ENCODE peak calls at places on chromosome 17, in ten cellular contexts. D is AG08395; N is activated T-helper 9 cell treated with anti-CD3 and anti-CD28 coated beads, Interleukin-2, amount 50 U/mL, for 16 hours; M is NCI-H2081 treated with DMSO at 0.1 percent for 48 hours; R is activated B cell treated with CpG ODN at 0.5 μM for 24 hours; J is cortex of kidney; O is gastrocnemius medialis; P is thoracic aorta; A is amniotic stem cell; I is Panc1. H is an unnamed sample.

GRCh38 chr17:45149669-45150603 is 1.7 kb downstream of the HEXIM1 start:
- DNase-seq in D (peak; percentile 23), N (no peak), M (no peak), R (no peak), J (no peak), O (peak; percentile 67), P (no peak), A (no peak), I (no peak), H (peak; percentile 28)

GRCh38 chr17:7313890-7314718 is 1.1 kb downstream of the GPS2 start:
- DNase-seq in D (no peak), N (no peak), M (no peak), R (no peak), J (no peak), O (no peak), P (no peak), A (no peak), I (no peak), H (no peak)

GRCh38 chr17:44312396-44313104 is 4.1 kb downstream of the RUNDC3A start:
- DNase-seq in D (no peak), N (no peak), M (no peak), R (no peak), J (no peak), O (no peak), P (no peak), A (no peak), I (no peak), H (no peak)

GRCh38 chr17:77708049-77708448 is 250.5 kb upstream of the TNRC6C start:
- DNase-seq in D (no peak), N (no peak), M (no peak), R (no peak), J (no peak), O (no peak), P (no peak), A (no peak), I (no peak), H (no peak)

GRCh38 chr17:66523378-66524174 is 221.2 kb downstream of the PRKCA start:
- DNase-seq in D (no peak), N (no peak), M (no peak), R (no peak), J (no peak), O (no peak), P (no peak), A (no peak), I (no peak), H (no peak)

GRCh38 chr17:59601130-59601529 is 18.6 kb upstream of the CLTC start:
- DNase-seq in D (no peak), N (no peak), M (no peak), R (no peak), J (no peak), O (no peak), P (no peak), A (no peak), I (no peak), H (no peak)

GRCh38 chr17:40530531-40530987 is 29.1 kb upstream of the TNS4 start:
- DNase-seq in D (no peak), N (no peak), M (no peak), R (no peak), J (no peak), O (peak; percentile 6), P (no peak), A (no peak), I (no peak), H (no peak)

GRCh38 chr17:17236295-17237025 is 508 bp downstream of the FLCN start:
- DNase-seq in D (peak; percentile 45), N (no peak), M (no peak), R (peak; percentile 21), J (no peak), O (peak; percentile 88), P (no peak), A (peak; percentile 8), I (no peak), H (no peak)

GRCh38 chr17:1076299-1076981 is 79.5 kb downstream of the TIMM22 start:
- DNase-seq in D (no peak), N (no peak), M (no peak), R (no peak), J (no peak), O (no peak), P (no peak), A (no peak), I (no peak), H (no peak)

GRCh38 chr17:16415031-16415924 is at the start of gene TRPV2:
- DNase-seq in D (no peak), N (no peak), M (no peak), R (peak; percentile 51), J (no peak), O (no peak), P (no peak), A (no peak), I (no peak), H (peak; percentile 37)

GRCh38 chr17:66351053-66351452 is 48.6 kb downstream of the PRKCA start:
- DNase-seq in D (no peak), N (no peak), M (no peak), R (no peak), J (no peak), O (no peak), P (no peak), A (no peak), I (no peak), H (no peak)

GRCh38 chr17:68398731-68399637 is 58.3 kb downstream of the WIPI1 start:
- DNase-seq in D (peak; percentile 85), N (no peak), M (peak; percentile 45), R (peak; percentile 23), J (no peak), O (peak; percentile 63), P (no peak), A (peak; percentile 66), I (peak; percentile 32), H (no peak)

GRCh38 chr17:58052951-58053715 is 30.1 kb upstream of the DYNLL2 start:
- DNase-seq in D (no peak), N (no peak), M (no peak), R (no peak), J (no peak), O (no peak), P (no peak), A (no peak), I (no peak), H (no peak)

GRCh38 chr17:77825621-77826020 is 132.9 kb upstream of the TNRC6C start:
- DNase-seq in D (no peak), N (no peak), M (no peak), R (no peak), J (no peak), O (no peak), P (no peak), A (no peak), I (no peak), H (no peak)